ENCODE peak calls at places on chromosomes 11 and 22, in five cellular contexts. K, I, X, T and M are unnamed samples.

GRCh38 chr11:35950082-35950481 is 6.2 kb downstream of the LDLRAD3 start:
- DNase-seq in I (no peak), K (no peak), X (no peak), T (no peak), M (no peak)

GRCh38 chr11:102260241-102260640 is 57.0 kb upstream of the BIRC3 start:
- DNase-seq in X (no peak), I (no peak), T (no peak), K (no peak), M (no peak)

GRCh38 chr11:75896843-75897419 is 81.9 kb downstream of the UVRAG start:
- DNase-seq in K (no peak), X (no peak), I (peak), T (peak), M (no peak)

GRCh38 chr11:128146926-128147605 is 440.3 kb downstream of the ETS1 start:
- DNase-seq in T (no peak), K (no peak), I (no peak), X (no peak), M (no peak)

GRCh38 chr11:108758458-108758857 is 93.6 kb downstream of the DDX10 start:
- DNase-seq in I (no peak), X (no peak), K (no peak), T (no peak), M (no peak)

GRCh38 chr11:47406896-47407745 is 1.3 kb upstream of the SLC39A13 start:
- DNase-seq in X (no peak), K (no peak), T (no peak), I (peak), M (no peak)

GRCh38 chr11:68825603-68826002 is 16.1 kb downstream of the CPT1A start:
- DNase-seq in X (no peak), T (peak), I (no peak), K (peak), M (no peak)

GRCh38 chr11:114283422-114283821 is 12.8 kb upstream of the NNMT start:
- DNase-seq in X (no peak), T (no peak), I (no peak), K (no peak), M (no peak)

GRCh38 chr11:132770802-132771545 is 761.3 kb downstream of the OPCML start:
- DNase-seq in T (no peak), I (no peak), K (no peak), X (no peak), M (no peak)

GRCh38 chr11:71365626-71366025 is 82.6 kb downstream of the DHCR7 start:
- DNase-seq in X (no peak), I (no peak), T (no peak), K (no peak), M (no peak)

GRCh38 chr22:33242078-33242477 is 183.9 kb upstream of the SYN3 start:
- DNase-seq in K (no peak), T (no peak), I (no peak), X (no peak), M (no peak)

GRCh38 chr11:3959918-3960295 is 104.4 kb downstream of the STIM1 start:
- DNase-seq in I (no peak), T (no peak), X (no peak), K (no peak), M (no peak)